ENCODE peak calls at places on chromosomes 5 and 9, in nine cellular contexts. Z is brain microvascular endothelial cell; W is CD8-positive, alpha-beta memory T cell; R is right lobe of liver; D is prostate gland; G is mesendoderm; H is DND-41; J is psoas muscle; O is Peyer's patch. C is an unnamed sample. For H3K27me3, the result is how much of the 10 kb centered on the place peaks cover.

GRCh38 chr9:489198-490197 is 274.8 kb downstream of the DOCK8 start:
- DNase-seq in Z (no peak), W (no peak), R (peak), D (peak), G (no peak), H (no peak), J (no peak), O (no peak), C (no peak)

GRCh38 chr9:116149844-116150243 is 3.7 kb upstream of the PAPPA start:
- DNase-seq in Z (no peak), W (no peak), R (no peak), D (no peak), G (peak), H (no peak), J (no peak), O (no peak), C (no peak)

GRCh38 chr5:24141046-24141445 is 503.7 kb downstream of the CDH10 start:
- DNase-seq in Z (no peak), W (no peak), R (no peak), D (no peak), G (peak), H (no peak), J (peak), O (no peak), C (no peak)

GRCh38 chr5:153209016-153209415 is 281.5 kb upstream of the GRIA1 start:
- DNase-seq in Z (no peak), W (no peak), R (no peak), D (no peak), G (no peak), H (no peak), J (no peak), O (no peak), C (no peak)

GRCh38 chr9:113446323-113446740 is 17.2 kb upstream of the RGS3 start:
- DNase-seq in Z (no peak), W (no peak), R (no peak), D (no peak), G (peak), H (no peak), J (no peak), O (no peak), C (no peak)

GRCh38 chr5:173829826-173830225 is 58.3 kb upstream of the CPEB4 start:
- DNase-seq in Z (peak), W (no peak), R (no peak), D (peak), G (no peak), H (no peak), J (no peak), O (no peak), C (no peak)

GRCh38 chr9:81370650-81371049 is 318.7 kb downstream of the TLE1 start:
- DNase-seq in Z (no peak), W (no peak), R (no peak), D (no peak), G (no peak), H (no peak), J (no peak), O (no peak), C (no peak)

GRCh38 chr9:124617477-124618141 is 110.4 kb upstream of the NR5A1 start:
- DNase-seq in Z (peak), W (peak), R (peak), D (peak), G (peak), H (peak), J (peak), O (peak), C (peak)

GRCh38 chr5:31407921-31408714 is 123.8 kb downstream of the DROSHA start:
- DNase-seq in Z (no peak), W (no peak), R (no peak), D (no peak), G (no peak), H (no peak), J (no peak), O (no peak), C (no peak)

GRCh38 chr9:91786132-91786896 is 163.7 kb downstream of the ROR2 start:
- DNase-seq in Z (no peak), W (no peak), R (no peak), D (no peak), G (no peak), H (no peak), J (no peak), O (no peak), C (no peak)

GRCh38 chr5:139577689-139578347 is 16.7 kb downstream of the UBE2D2 start:
- DNase-seq in Z (no peak), W (no peak), R (no peak), D (no peak), G (no peak), H (no peak), J (no peak), O (no peak), C (no peak)

GRCh38 chr9:77946969-77947368 is 84.6 kb downstream of the GNAQ start:
- DNase-seq in Z (no peak), W (no peak), R (no peak), D (peak), G (no peak), H (no peak), J (no peak), O (no peak), C (no peak)

GRCh38 chr5:6680922-6681321 is 32.3 kb upstream of the TENT4A start:
- DNase-seq in Z (no peak), W (no peak), R (no peak), D (no peak), G (no peak), H (no peak), J (no peak), O (no peak), C (no peak)
- H3K27me3 ChIP-seq in Z (under half), W (under half), R (under half), D (under half), G (under half), H (under half), J (under half), O (under half), C (under half)

GRCh38 chr5:175657593-175658271 is at the start of gene HRH2:
- DNase-seq in Z (peak), W (no peak), R (no peak), D (no peak), G (peak), H (peak), J (no peak), O (peak), C (no peak)
- H3K4me3 ChIP-seq in Z (peak), W (peak), R (peak), D (peak), G (peak), H (peak), J (peak), O (peak), C (peak)

GRCh38 chr5:77170196-77170595 is 40.3 kb upstream of the PDE8B start:
- DNase-seq in Z (no peak), W (no peak), R (no peak), D (no peak), G (no peak), H (no peak), J (no peak), O (no peak), C (no peak)
- H3K27me3 ChIP-seq in Z (under half), W (under half), R (under half), D (under half), G (under half), H (under half), J (under half), O (under half), C (under half)

DNA sequence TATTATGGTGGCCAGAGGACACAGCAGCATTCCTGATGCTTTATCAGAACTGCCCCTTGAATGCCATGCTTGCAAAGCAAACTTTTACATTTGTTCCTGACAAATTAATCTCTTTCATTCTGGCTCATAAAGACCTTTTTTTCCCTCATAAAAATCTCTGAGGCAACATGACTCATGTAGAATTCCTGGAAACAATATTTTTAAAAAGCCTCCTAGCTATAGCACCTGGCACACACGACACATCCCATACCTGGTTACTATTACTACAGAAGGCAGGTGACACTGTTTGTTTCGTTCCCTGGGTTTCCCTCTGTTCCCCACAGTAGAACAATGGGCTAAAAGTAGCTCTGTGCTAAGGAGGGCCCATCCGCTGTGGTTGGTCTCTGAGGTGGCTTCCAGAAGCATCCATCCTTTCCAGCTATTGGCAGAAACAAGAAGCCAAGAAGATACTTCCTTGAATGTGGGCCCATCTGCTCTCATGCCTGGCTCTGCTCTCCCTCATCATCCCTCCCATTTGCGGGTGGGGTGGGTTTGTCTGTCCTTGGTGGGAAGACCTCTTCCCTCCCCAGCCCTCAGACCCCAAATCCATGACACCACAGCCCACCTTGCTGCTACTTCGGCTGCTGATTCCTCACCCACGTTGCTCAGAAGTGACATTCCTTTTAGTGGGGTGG is 59.1 kb downstream of the GALNT12 start:
- DNase-seq in Z (no peak), W (no peak), R (no peak), D (no peak), G (no peak), H (no peak), J (no peak), O (no peak), C (no peak)
- H3K4me3 ChIP-seq in Z (no peak), W (no peak), R (no peak), D (no peak), G (no peak), H (no peak), J (no peak), O (no peak), C (no peak)

GRCh38 chr5:149121145-149121544 is 20.1 kb upstream of the ABLIM3 start:
- DNase-seq in Z (no peak), W (no peak), R (no peak), D (no peak), G (no peak), H (no peak), J (no peak), O (no peak), C (no peak)
- H3K27me3 ChIP-seq in Z (under half), W (under half), R (under half), D (under half), G (under half), H (under half), J (under half), O (under half), C (under half)

GRCh38 chr5:168743617-168744016 is 164.4 kb upstream of the PANK3 start:
- DNase-seq in Z (no peak), W (no peak), R (no peak), D (no peak), G (no peak), H (no peak), J (no peak), O (no peak), C (no peak)

GRCh38 chr5:168737066-168737465 is 157.9 kb upstream of the PANK3 start:
- DNase-seq in Z (no peak), W (no peak), R (no peak), D (no peak), G (no peak), H (no peak), J (no peak), O (no peak), C (no peak)

GRCh38 chr5:168736201-168736940 is 157.2 kb upstream of the PANK3 start:
- DNase-seq in Z (no peak), W (no peak), R (no peak), D (no peak), G (no peak), H (no peak), J (no peak), O (no peak), C (no peak)

GRCh38 chr5:168740821-168741213 is 161.6 kb upstream of the PANK3 start:
- DNase-seq in Z (no peak), W (no peak), R (no peak), D (no peak), G (no peak), H (no peak), J (no peak), O (no peak), C (no peak)

DNA sequence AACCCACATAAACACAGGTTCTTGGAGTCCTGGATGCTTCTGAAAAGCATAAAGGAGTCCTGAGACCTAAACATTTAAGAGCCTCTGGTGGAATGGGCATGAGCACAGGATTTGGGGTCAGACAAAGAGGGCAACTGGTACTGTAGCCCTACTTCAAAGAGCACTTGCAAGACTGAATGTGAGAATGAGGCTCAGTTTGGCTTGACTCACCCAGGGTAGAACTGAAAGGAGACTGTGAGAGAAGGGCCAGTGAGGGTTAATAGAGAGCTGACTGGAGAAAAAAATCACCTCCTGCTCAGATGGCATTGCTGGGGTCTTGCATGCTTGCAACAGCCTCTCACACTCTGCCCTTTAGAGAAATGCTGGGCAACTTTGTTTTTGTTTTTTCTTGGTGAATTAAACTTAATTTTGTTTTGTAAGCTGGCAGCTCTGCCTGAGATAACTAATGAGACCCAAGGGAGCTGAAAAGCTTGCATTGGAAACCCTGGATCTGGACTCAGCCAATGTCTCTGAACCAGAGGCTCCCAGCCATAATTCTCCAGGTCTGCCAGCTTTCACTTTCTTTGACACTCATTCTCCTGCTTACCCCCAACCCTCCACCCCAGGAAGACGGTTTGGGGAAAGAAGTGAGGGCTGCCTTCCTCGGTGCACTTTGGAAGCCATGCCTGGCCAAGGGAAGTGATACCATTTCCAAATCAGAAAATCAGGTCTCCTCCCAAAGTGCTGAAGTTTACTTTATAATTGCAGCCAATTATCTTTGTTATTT is 161.1 kb upstream of the PANK3 start:
- DNase-seq in Z (no peak), W (no peak), R (no peak), D (no peak), G (no peak), H (no peak), J (no peak), O (no peak), C (no peak)
- H3K4me3 ChIP-seq in Z (no peak), W (no peak), R (no peak), D (no peak), G (no peak), H (no peak), J (no peak), O (no peak), C (peak)

DNA sequence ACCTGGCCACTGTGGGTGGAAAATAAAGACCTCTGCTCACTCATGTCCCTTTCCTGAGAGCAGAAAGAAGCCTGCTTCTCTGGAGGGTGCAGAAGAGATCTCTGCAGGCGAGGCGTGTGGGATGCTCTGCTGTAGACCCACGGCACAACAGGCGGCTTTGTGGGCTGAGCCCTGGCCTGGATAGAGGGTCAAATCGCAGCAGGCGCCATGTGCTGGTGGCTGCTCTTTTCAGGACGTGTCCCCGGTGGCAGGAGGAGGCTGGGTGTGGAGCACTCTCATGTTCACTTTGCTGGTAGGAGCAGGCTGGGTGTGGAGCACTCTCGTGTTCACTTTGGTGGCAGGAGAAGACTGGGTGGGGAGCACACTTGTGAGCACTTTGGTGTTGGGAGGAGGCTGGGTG is 35.1 kb downstream of the IRX4 start:
- DNase-seq in Z (no peak), W (no peak), R (no peak), D (no peak), G (no peak), H (no peak), J (peak), O (no peak), C (no peak)
- H3K27me3 ChIP-seq in Z (under half), W (under half), R (under half), D (under half), G (under half), H (under half), J (under half), O (under half), C (under half)